ENCODE peak calls at places on chromosomes 11 and 22, in ten cellular contexts. H is H54; Y is NAMALWA; I is right lobe of liver; N is stimulated activated CD4-positive, alpha-beta T cell treated with anti-CD3 and anti-CD28 coated beads, Interleukin-1b, Interleukin-23, amount 100 ng/mL, for 4 hours; R is LHCN-M2; U is NCI-H345; X is left ventricle myocardium superior; G is NCI-H1417 treated with DMSO at 0.1 percent for 48 hours; M is PC-3. V is an unnamed sample.

GRCh38 chr22:38239101-38239761 is 33.6 kb downstream of the TMEM184B start:
- DNase-seq in H (peak; percentile 68), Y (no peak), I (no peak), N (no peak), R (peak; percentile 97), U (no peak), X (no peak), G (no peak), M (peak; percentile 93), V (no peak)

GRCh38 chr11:798093-798713 is at the start of gene SLC25A22:
- DNase-seq in H (no peak), Y (peak; percentile 89), I (peak; percentile 87), N (peak; percentile 87), R (peak; percentile 67), U (peak; percentile 86), X (peak; percentile 90), G (no peak), M (peak; percentile 84), V (peak; percentile 89)

GRCh38 chr22:28141614-28142013 is 222.6 kb upstream of the PITPNB start:
- DNase-seq in H (no peak), Y (no peak), I (no peak), N (no peak), R (peak; percentile 77), U (no peak), X (no peak), G (no peak), M (peak; percentile 8), V (no peak)

GRCh38 chr11:46914363-46914762 is 4.0 kb downstream of the LRP4 start:
- DNase-seq in H (no peak), Y (no peak), I (no peak), N (no peak), R (peak; percentile 66), U (no peak), X (peak; percentile 55), G (no peak), M (peak; percentile 49), V (no peak)

GRCh38 chr11:122157540-122158173 is 41.6 kb upstream of the BLID start:
- DNase-seq in H (no peak), Y (peak; percentile 2), I (no peak), N (no peak), R (no peak), U (no peak), X (no peak), G (no peak), M (peak; percentile 61), V (no peak)

GRCh38 chr22:38032681-38033521 is 24.3 kb upstream of the PICK1 start:
- DNase-seq in H (no peak), Y (no peak), I (no peak), N (no peak), R (peak; percentile 67), U (no peak), X (no peak), G (no peak), M (no peak), V (no peak)

GRCh38 chr11:13207665-13208594 is 69.7 kb upstream of the BMAL1 start:
- DNase-seq in H (no peak), Y (no peak), I (no peak), N (no peak), R (peak; percentile 71), U (no peak), X (peak; percentile 35), G (no peak), M (peak; percentile 60), V (peak; percentile 45)

GRCh38 chr22:44616882-44617655 is 84.9 kb upstream of the PRR5 start:
- DNase-seq in H (no peak), Y (no peak), I (no peak), N (no peak), R (no peak), U (no peak), X (no peak), G (no peak), M (no peak), V (no peak)

GRCh38 chr11:44648109-44648508 is 78.7 kb upstream of the TSPAN18 start:
- DNase-seq in H (no peak), Y (no peak), I (no peak), N (no peak), R (no peak), U (no peak), X (no peak), G (no peak), M (no peak), V (no peak)

GRCh38 chr11:47413351-47413750 is 5.0 kb downstream of the SLC39A13 start:
- DNase-seq in H (no peak), Y (no peak), I (no peak), N (no peak), R (no peak), U (no peak), X (no peak), G (no peak), M (no peak), V (no peak)

GRCh38 chr22:43974028-43974545 is 18.8 kb downstream of the SAMM50 start:
- DNase-seq in H (no peak), Y (no peak), I (no peak), N (no peak), R (no peak), U (no peak), X (no peak), G (no peak), M (no peak), V (no peak)

GRCh38 chr22:23179381-23180294 is 671 bp upstream of the BCR start:
- DNase-seq in H (no peak), Y (peak; percentile 61), I (peak; percentile 75), N (no peak), R (no peak), U (peak; percentile 32), X (peak; percentile 57), G (no peak), M (no peak), V (peak; percentile 60)

GRCh38 chr11:83293436-83293732 is 7.2 kb upstream of the CCDC90B start:
- DNase-seq in H (no peak), Y (no peak), I (no peak), N (no peak), R (no peak), U (no peak), X (no peak), G (no peak), M (no peak), V (no peak)

GRCh38 chr11:61152816-61153592 is 8.2 kb downstream of the VPS37C start:
- DNase-seq in H (no peak), Y (no peak), I (no peak), N (no peak), R (peak; percentile 82), U (peak; percentile 61), X (no peak), G (no peak), M (peak; percentile 78), V (no peak)

GRCh38 chr11:57207160-57207559 is 25.4 kb downstream of the LRRC55 start:
- DNase-seq in H (no peak), Y (no peak), I (no peak), N (no peak), R (no peak), U (no peak), X (no peak), G (no peak), M (no peak), V (no peak)

GRCh38 chr11:18394300-18394927 is at the start of gene LDHA:
- DNase-seq in H (peak; percentile 87), Y (peak; percentile 96), I (peak; percentile 99), N (peak; percentile 99), R (peak; percentile 95), U (peak; percentile 97), X (peak; percentile 99), G (peak; percentile 61), M (peak; percentile 93), V (peak; percentile 99)

GRCh38 chr11:122791411-122791810 is 46.9 kb upstream of the CRTAM start:
- DNase-seq in H (no peak), Y (no peak), I (no peak), N (no peak), R (peak; percentile 42), U (no peak), X (no peak), G (no peak), M (no peak), V (no peak)

GRCh38 chr11:27469333-27469680 is 3.3 kb downstream of the LGR4 start:
- DNase-seq in H (no peak), Y (no peak), I (no peak), N (no peak), R (no peak), U (no peak), X (no peak), G (no peak), M (no peak), V (no peak)

GRCh38 chr22:22033803-22034468 is 51.3 kb upstream of the TOP3B start:
- DNase-seq in H (no peak), Y (no peak), I (no peak), N (no peak), R (no peak), U (no peak), X (no peak), G (no peak), M (no peak), V (no peak)

GRCh38 chr22:37557321-37558001 is 2.8 kb upstream of the CDC42EP1 start:
- DNase-seq in H (no peak), Y (no peak), I (no peak), N (no peak), R (no peak), U (no peak), X (no peak), G (no peak), M (no peak), V (no peak)

GRCh38 chr11:78664606-78665005 is 89.9 kb upstream of the NARS2 start:
- DNase-seq in H (no peak), Y (no peak), I (no peak), N (no peak), R (no peak), U (no peak), X (no peak), G (no peak), M (peak; percentile 76), V (no peak)

GRCh38 chr11:10454902-10455631 is at the start of gene AMPD3:
- DNase-seq in H (peak; percentile 100), Y (peak; percentile 42), I (no peak), N (no peak), R (peak; percentile 99), U (peak; percentile 74), X (no peak), G (peak; percentile 22), M (peak; percentile 93), V (peak; percentile 57)

V was measured in ovary.